ENCODE peak calls at places on chromosomes 7 and 10, in nine cellular contexts. O is ovary, M is dorsolateral prefrontal cortex, J is mucosa of gallbladder, T is fibroblast of lung, D is HEK293T, H is foreskin melanocyte, Z is ureter, G is EH. C is an unnamed sample.

GRCh38 chr10:14949291-14949690 is 4.6 kb downstream of the DCLRE1C start:
- DNase-seq in Z (no peak), D (no peak), O (no peak), T (no peak), H (no peak), M (no peak), J (no peak), G (no peak), C (no peak)

GRCh38 chr7:96823274-96823673 is 113.6 kb upstream of the SEM1 start:
- DNase-seq in G (peak; percentile 6), D (no peak), Z (no peak), T (peak; percentile 20), H (peak; percentile 77), J (no peak), O (no peak), M (no peak), C (no peak)

GRCh38 chr7:33334349-33334748 is 205.0 kb downstream of the BBS9 start:
- DNase-seq in J (no peak), Z (no peak), T (peak; percentile 23), D (peak; percentile 22), O (no peak), M (no peak), H (no peak), G (peak; percentile 18), C (no peak)

GRCh38 chr10:105647354-105647753 is 1006.3 kb downstream of the SORCS3 start:
- DNase-seq in T (no peak), J (no peak), M (no peak), D (no peak), O (no peak), Z (no peak), G (no peak), H (no peak), C (no peak)

GRCh38 chr10:73529089-73529832 is 33.4 kb upstream of the PPP3CB start:
- DNase-seq in O (peak; percentile 34), T (peak; percentile 70), Z (peak; percentile 50), D (peak; percentile 71), J (peak; percentile 51), H (peak; percentile 61), M (no peak), G (peak; percentile 83), C (no peak)

GRCh38 chr10:52436664-52437063 is 122.6 kb downstream of the DKK1 start:
- DNase-seq in G (peak; percentile 53), M (no peak), J (no peak), O (no peak), T (peak; percentile 53), D (no peak), Z (no peak), H (no peak), C (no peak)

GRCh38 chr7:149732111-149732561 is 41.3 kb downstream of the ZNF467 start:
- DNase-seq in O (peak; percentile 4), J (no peak), M (no peak), H (no peak), Z (no peak), G (no peak), T (no peak), D (no peak), C (no peak)

GRCh38 chr7:6558837-6559236 is 7.6 kb upstream of the GRID2IP start:
- DNase-seq in J (no peak), H (peak; percentile 26), D (peak; percentile 59), Z (no peak), G (peak; percentile 66), M (no peak), O (no peak), T (peak; percentile 25), C (no peak)

GRCh38 chr10:58316874-58317273 is 17.9 kb upstream of the UBE2D1 start:
- DNase-seq in G (no peak), D (no peak), H (no peak), Z (no peak), J (no peak), T (no peak), O (no peak), M (no peak), C (no peak)

GRCh38 chr7:148912758-148913541 is 28.9 kb upstream of the EZH2 start:
- DNase-seq in Z (no peak), J (no peak), M (no peak), T (peak; percentile 8), D (no peak), H (no peak), G (no peak), O (no peak), C (no peak)

C was measured in breast epithelium.